ENCODE peak calls at places on chromosomes 7 and 10, in ten cellular contexts. One of them, this sample, is unnamed.

GRCh38 chr10:59711871-59712491 is 2.3 kb upstream of the SLC16A9 start:
- DNase-seq in sigmoid colon: no peak
- DNase-seq in GM12878: no peak
- DNase-seq in upper lobe of left lung: no peak
- DNase-seq in transverse colon: no peak
- DNase-seq in ovary: no peak
- DNase-seq in stomach: no peak
- DNase-seq in suprapubic skin: no peak
- DNase-seq in H1: no peak
- DNase-seq in A549: no peak
- DNase-seq in this sample: no peak

GRCh38 chr7:34060548-34060947 is 155.2 kb downstream of the BMPER start:
- DNase-seq in stomach: no peak
- DNase-seq in sigmoid colon: no peak
- DNase-seq in transverse colon: no peak
- DNase-seq in A549: peak; percentile 24
- DNase-seq in upper lobe of left lung: no peak
- DNase-seq in H1: no peak
- DNase-seq in GM12878: no peak
- DNase-seq in ovary: no peak
- DNase-seq in suprapubic skin: no peak
- DNase-seq in this sample: no peak

GRCh38 chr7:54969190-54969967 is 49.4 kb upstream of the EGFR start:
- DNase-seq in suprapubic skin: no peak
- DNase-seq in sigmoid colon: no peak
- DNase-seq in A549: no peak
- DNase-seq in GM12878: no peak
- DNase-seq in transverse colon: no peak
- DNase-seq in H1: no peak
- DNase-seq in upper lobe of left lung: peak; percentile 15
- DNase-seq in ovary: no peak
- DNase-seq in stomach: no peak
- DNase-seq in this sample: no peak

GRCh38 chr7:148286150-148286549 is 304.4 kb upstream of the C7orf33 start:
- DNase-seq in suprapubic skin: no peak
- DNase-seq in A549: no peak
- DNase-seq in H1: no peak
- DNase-seq in stomach: no peak
- DNase-seq in GM12878: no peak
- DNase-seq in transverse colon: no peak
- DNase-seq in upper lobe of left lung: no peak
- DNase-seq in sigmoid colon: no peak
- DNase-seq in ovary: no peak
- DNase-seq in this sample: no peak

GRCh38 chr10:533611-534566 is 155.6 kb downstream of the DIP2C start:
- DNase-seq in ovary: no peak
- DNase-seq in upper lobe of left lung: no peak
- DNase-seq in A549: no peak
- DNase-seq in transverse colon: no peak
- DNase-seq in sigmoid colon: peak; percentile 56
- DNase-seq in suprapubic skin: peak; percentile 47
- DNase-seq in H1: no peak
- DNase-seq in stomach: no peak
- DNase-seq in GM12878: no peak
- DNase-seq in this sample: no peak

GRCh38 chr7:36775061-36775631 is 50.9 kb upstream of the AOAH start:
- DNase-seq in GM12878: no peak
- DNase-seq in sigmoid colon: no peak
- DNase-seq in upper lobe of left lung: no peak
- DNase-seq in A549: no peak
- DNase-seq in H1: no peak
- DNase-seq in transverse colon: no peak
- DNase-seq in stomach: no peak
- DNase-seq in suprapubic skin: no peak
- DNase-seq in ovary: no peak
- DNase-seq in this sample: no peak

GRCh38 chr7:149293338-149293737 is 31.3 kb downstream of the ZNF783 start:
- DNase-seq in stomach: no peak
- DNase-seq in GM12878: no peak
- DNase-seq in sigmoid colon: no peak
- DNase-seq in H1: no peak
- DNase-seq in transverse colon: no peak
- DNase-seq in A549: no peak
- DNase-seq in ovary: no peak
- DNase-seq in suprapubic skin: no peak
- DNase-seq in upper lobe of left lung: peak; percentile 33
- DNase-seq in this sample: no peak

GRCh38 chr7:31333301-31333700 is 7.2 kb downstream of the NEUROD6 start:
- DNase-seq in sigmoid colon: no peak
- DNase-seq in A549: no peak
- DNase-seq in ovary: no peak
- DNase-seq in H1: no peak
- DNase-seq in stomach: no peak
- DNase-seq in GM12878: no peak
- DNase-seq in suprapubic skin: no peak
- DNase-seq in transverse colon: no peak
- DNase-seq in upper lobe of left lung: no peak
- DNase-seq in this sample: no peak

GRCh38 chr10:74377476-74377875 is 226.5 kb downstream of the ADK start:
- DNase-seq in H1: no peak
- DNase-seq in stomach: no peak
- DNase-seq in sigmoid colon: no peak
- DNase-seq in transverse colon: no peak
- DNase-seq in ovary: no peak
- DNase-seq in A549: no peak
- DNase-seq in upper lobe of left lung: no peak
- DNase-seq in suprapubic skin: no peak
- DNase-seq in GM12878: no peak
- DNase-seq in this sample: no peak
- TF ChIP-seq POLR2A in H1: no peak
- TF ChIP-seq POLR2A in stomach: no peak
- TF ChIP-seq POLR2A in sigmoid colon: no peak
- TF ChIP-seq POLR2A in transverse colon: no peak
- TF ChIP-seq POLR2A in ovary: no peak
- TF ChIP-seq POLR2A in A549: no peak
- TF ChIP-seq POLR2A in upper lobe of left lung: no peak
- TF ChIP-seq POLR2A in suprapubic skin: no peak
- TF ChIP-seq POLR2A in GM12878: no peak
- TF ChIP-seq POLR2A in this sample: no peak

DNA sequence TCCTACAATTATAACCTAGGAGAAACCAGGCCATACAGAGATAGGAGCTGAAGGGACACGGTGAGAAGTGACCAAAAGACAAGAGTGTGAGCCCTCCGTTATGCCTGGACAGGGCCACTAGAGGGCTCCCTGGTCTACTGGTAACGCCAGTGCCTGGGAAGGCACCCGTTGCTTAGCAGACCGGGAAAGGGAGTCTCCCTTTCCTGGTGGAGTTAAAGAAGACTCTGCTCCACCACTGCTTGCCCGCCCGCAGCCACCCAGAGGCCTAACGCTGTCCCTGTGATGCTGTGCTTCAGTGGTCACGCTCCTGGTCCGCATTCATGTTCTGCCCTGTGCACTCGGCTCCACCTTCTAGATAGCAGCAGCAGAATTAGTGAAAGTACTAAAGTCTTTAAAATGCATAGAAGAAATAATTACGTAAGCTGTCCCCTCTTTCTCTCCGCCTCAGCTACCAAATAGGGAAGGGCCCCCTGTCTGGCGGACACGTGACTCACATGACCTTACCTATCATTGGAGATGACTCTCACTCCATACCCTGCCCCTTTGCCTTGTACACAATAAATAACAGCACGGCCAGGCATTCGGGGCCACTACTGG is 34.8 kb downstream of the GRID2IP start:
- DNase-seq in sigmoid colon: peak; percentile 92
- DNase-seq in H1: peak; percentile 57
- DNase-seq in upper lobe of left lung: no peak
- DNase-seq in A549: peak; percentile 73
- DNase-seq in transverse colon: peak; percentile 86
- DNase-seq in ovary: peak; percentile 81
- DNase-seq in suprapubic skin: peak; percentile 87
- DNase-seq in stomach: peak; percentile 87
- DNase-seq in GM12878: peak; percentile 8
- DNase-seq in this sample: peak; percentile 84
- H3K4me3 ChIP-seq in sigmoid colon: peak overlapping the region; percentile 21
- H3K4me3 ChIP-seq in H1: no peak overlapping the region
- H3K4me3 ChIP-seq in upper lobe of left lung: peak overlapping the region; percentile 28
- H3K4me3 ChIP-seq in A549: no peak overlapping the region
- H3K4me3 ChIP-seq in transverse colon: peak overlapping the region; percentile 34
- H3K4me3 ChIP-seq in ovary: peak overlapping the region; percentile 9
- H3K4me3 ChIP-seq in suprapubic skin: no peak overlapping the region
- H3K4me3 ChIP-seq in stomach: peak overlapping the region; percentile 28
- H3K4me3 ChIP-seq in GM12878: peak overlapping the region; percentile 25
- H3K4me3 ChIP-seq in this sample: peak overlapping the region; percentile 32

GRCh38 chr10:15387021-15387420 is 15.9 kb upstream of the FAM171A1 start:
- DNase-seq in ovary: no peak
- DNase-seq in A549: no peak
- DNase-seq in H1: no peak
- DNase-seq in GM12878: no peak
- DNase-seq in sigmoid colon: no peak
- DNase-seq in stomach: no peak
- DNase-seq in transverse colon: no peak
- DNase-seq in suprapubic skin: no peak
- DNase-seq in upper lobe of left lung: no peak
- DNase-seq in this sample: no peak

GRCh38 chr10:15385552-15386455 is 14.7 kb upstream of the FAM171A1 start:
- DNase-seq in H1: no peak
- DNase-seq in sigmoid colon: no peak
- DNase-seq in transverse colon: no peak
- DNase-seq in GM12878: no peak
- DNase-seq in upper lobe of left lung: no peak
- DNase-seq in suprapubic skin: no peak
- DNase-seq in ovary: no peak
- DNase-seq in A549: no peak
- DNase-seq in stomach: no peak
- DNase-seq in this sample: no peak

GRCh38 chr10:15379043-15379442 is 8.0 kb upstream of the FAM171A1 start:
- DNase-seq in transverse colon: no peak
- DNase-seq in sigmoid colon: no peak
- DNase-seq in stomach: no peak
- DNase-seq in A549: no peak
- DNase-seq in GM12878: no peak
- DNase-seq in suprapubic skin: no peak
- DNase-seq in ovary: no peak
- DNase-seq in upper lobe of left lung: no peak
- DNase-seq in H1: no peak
- DNase-seq in this sample: no peak

GRCh38 chr10:15381420-15381819 is 10.3 kb upstream of the FAM171A1 start:
- DNase-seq in sigmoid colon: no peak
- DNase-seq in upper lobe of left lung: no peak
- DNase-seq in H1: no peak
- DNase-seq in A549: no peak
- DNase-seq in transverse colon: no peak
- DNase-seq in stomach: no peak
- DNase-seq in suprapubic skin: no peak
- DNase-seq in GM12878: no peak
- DNase-seq in ovary: no peak
- DNase-seq in this sample: no peak

DNA sequence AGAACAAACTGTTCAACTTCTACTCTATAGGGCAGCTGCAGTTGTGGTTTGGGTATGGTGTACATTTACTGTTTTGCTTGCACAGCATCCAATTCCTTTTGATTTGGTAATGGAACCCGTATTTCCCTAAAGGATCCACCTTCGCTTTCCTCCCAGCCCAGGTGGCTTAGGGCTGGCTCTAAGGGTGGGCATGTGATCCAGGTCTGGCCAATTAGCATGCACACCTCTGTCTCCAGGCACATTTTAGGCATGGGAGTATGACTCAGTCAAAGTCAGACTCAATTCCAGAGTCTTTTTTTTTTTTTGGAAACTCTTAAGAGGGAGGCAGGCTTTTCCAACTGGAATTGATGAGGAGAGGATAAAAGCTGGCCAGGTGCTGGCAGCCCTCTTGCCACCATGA is 13.1 kb upstream of the FAM171A1 start:
- DNase-seq in transverse colon: peak; percentile 15
- DNase-seq in sigmoid colon: no peak
- DNase-seq in upper lobe of left lung: no peak
- DNase-seq in ovary: no peak
- DNase-seq in stomach: no peak
- DNase-seq in GM12878: no peak
- DNase-seq in A549: no peak
- DNase-seq in suprapubic skin: no peak
- DNase-seq in H1: no peak
- DNase-seq in this sample: no peak
- TF ChIP-seq EP300 in transverse colon: no peak
- TF ChIP-seq EP300 in sigmoid colon: no peak
- TF ChIP-seq EP300 in upper lobe of left lung: no peak
- TF ChIP-seq EP300 in ovary: no peak
- TF ChIP-seq EP300 in stomach: no peak
- TF ChIP-seq EP300 in GM12878: no peak
- TF ChIP-seq EP300 in A549: no peak
- TF ChIP-seq EP300 in suprapubic skin: no peak
- TF ChIP-seq EP300 in H1: no peak
- TF ChIP-seq EP300 in this sample: no peak

DNA sequence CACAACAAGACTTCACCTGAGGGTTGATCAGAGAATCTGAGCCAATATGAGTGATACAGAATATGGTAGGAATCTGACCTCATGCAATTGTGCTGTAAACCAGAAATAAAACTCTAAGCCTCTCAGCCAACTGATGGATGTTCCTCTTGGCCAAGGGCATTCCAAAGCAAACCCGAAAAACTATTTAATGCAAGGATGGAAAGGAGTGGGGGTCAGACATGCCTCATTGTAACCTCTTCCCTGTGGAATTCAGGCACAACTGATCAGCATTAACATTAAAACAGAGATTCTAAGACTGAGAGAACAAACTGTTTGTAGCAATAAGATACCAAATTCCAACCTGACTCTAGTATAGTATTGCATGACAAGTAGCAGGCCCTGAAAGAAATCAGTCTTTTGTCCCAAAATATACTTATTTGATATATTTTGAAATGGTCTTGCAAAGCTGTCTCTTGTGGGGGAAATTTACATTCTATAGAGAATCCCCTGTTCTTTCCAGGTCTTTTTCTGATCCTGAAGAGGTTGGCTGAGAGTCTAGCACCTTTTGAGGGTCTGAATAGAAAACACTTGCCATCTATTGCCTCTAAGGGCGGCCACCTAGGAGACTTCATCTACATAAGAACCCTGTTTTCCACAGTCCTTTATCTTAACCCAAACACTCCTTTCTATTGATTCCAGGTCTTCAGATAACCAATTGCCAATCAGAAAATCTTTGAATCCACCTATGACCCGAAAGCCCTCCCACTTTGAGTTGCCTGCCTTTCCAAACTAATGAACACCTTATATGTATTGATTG is 50.4 kb upstream of the WDR11 start:
- DNase-seq in stomach: no peak
- DNase-seq in ovary: no peak
- DNase-seq in H1: peak; percentile 36
- DNase-seq in A549: no peak
- DNase-seq in transverse colon: no peak
- DNase-seq in sigmoid colon: no peak
- DNase-seq in suprapubic skin: no peak
- DNase-seq in GM12878: no peak
- DNase-seq in upper lobe of left lung: no peak
- DNase-seq in this sample: no peak
- TF ChIP-seq POLR2A in stomach: no peak
- TF ChIP-seq POLR2A in ovary: no peak
- TF ChIP-seq POLR2A in H1: no peak
- TF ChIP-seq POLR2A in A549: no peak
- TF ChIP-seq POLR2A in transverse colon: no peak
- TF ChIP-seq POLR2A in sigmoid colon: no peak
- TF ChIP-seq POLR2A in suprapubic skin: no peak
- TF ChIP-seq POLR2A in GM12878: no peak
- TF ChIP-seq POLR2A in upper lobe of left lung: no peak
- TF ChIP-seq POLR2A in this sample: no peak